ENCODE peak calls at places on chromosome 10, in ten cellular contexts. A is ascending aorta, Q is psoas muscle, K is stomach, X is uterus, E is choroid plexus epithelial cell, G is colonic mucosa, D is heart right ventricle, F is left ventricle myocardium inferior, O is cardiac fibroblast. T is an unnamed sample.

GRCh38 chr10:133195611-133196010 is 34.4 kb upstream of the UTF1 start:
- DNase-seq in A (no peak), G (no peak), X (no peak), D (no peak), K (no peak), E (no peak), Q (peak), F (no peak), O (no peak), T (no peak)

GRCh38 chr10:5651086-5651764 is 15.2 kb downstream of the ASB13 start:
- DNase-seq in A (no peak), X (no peak), F (no peak), Q (no peak), D (no peak), E (no peak), G (no peak), K (no peak), O (no peak), T (no peak)

GRCh38 chr10:3624367-3624766 is 160.6 kb downstream of the KLF6 start:
- DNase-seq in Q (no peak), O (peak), E (peak), D (no peak), K (no peak), A (no peak), X (no peak), G (no peak), F (no peak), T (peak)

GRCh38 chr10:47190301-47190700 is 109.7 kb upstream of the GDF10 start:
- DNase-seq in O (no peak), D (no peak), G (no peak), F (no peak), Q (no peak), E (no peak), X (no peak), K (no peak), A (no peak), T (no peak)

GRCh38 chr10:3776796-3777571 is 8.0 kb downstream of the KLF6 start:
- DNase-seq in Q (no peak), K (peak), X (peak), O (peak), F (no peak), E (peak), A (peak), D (peak), G (peak), T (peak)

GRCh38 chr10:60737242-60737641 is 41.0 kb upstream of the CDK1 start:
- DNase-seq in Q (no peak), D (no peak), F (no peak), G (no peak), A (no peak), O (no peak), E (no peak), X (no peak), K (no peak), T (no peak)

GRCh38 chr10:58963723-58964124 is 212.7 kb upstream of the PHYHIPL start:
- DNase-seq in E (no peak), X (no peak), Q (no peak), D (no peak), A (no peak), K (no peak), O (no peak), F (no peak), G (no peak), T (no peak)

GRCh38 chr10:7311256-7312178 is 99.3 kb downstream of the SFMBT2 start:
- DNase-seq in E (no peak), D (no peak), Q (no peak), A (no peak), X (no peak), F (no peak), G (no peak), K (no peak), O (no peak), T (no peak)

GRCh38 chr10:72272689-72273409 is 875 bp upstream of the DDIT4 start:
- DNase-seq in A (peak), G (peak), D (peak), E (peak), K (peak), O (peak), X (peak), F (peak), Q (peak), T (peak)

GRCh38 chr10:123669901-123670300 is 3.7 kb downstream of the GPR26 start:
- DNase-seq in D (no peak), Q (no peak), X (no peak), F (no peak), K (no peak), G (no peak), O (no peak), A (no peak), E (no peak), T (no peak)

GRCh38 chr10:123663522-123663921 is 2.6 kb upstream of the GPR26 start:
- DNase-seq in K (no peak), A (no peak), D (no peak), G (no peak), X (no peak), O (no peak), F (no peak), E (no peak), Q (no peak), T (no peak)

GRCh38 chr10:123665371-123666286 is 526 bp upstream of the GPR26 start:
- DNase-seq in X (no peak), D (no peak), F (no peak), G (no peak), K (no peak), O (no peak), E (no peak), Q (no peak), A (no peak), T (no peak)

GRCh38 chr10:123666318-123667291 is at the start of gene GPR26:
- DNase-seq in E (no peak), A (no peak), Q (no peak), X (no peak), O (no peak), F (no peak), K (no peak), D (no peak), G (no peak), T (no peak)
- TF ChIP-seq CTCF in E (no peak), A (no peak), Q (no peak), X (no peak), O (no peak), F (no peak), K (no peak), D (no peak), G (no peak), T (no peak)

GRCh38 chr10:110927461-110927860 is 8.1 kb downstream of the SHOC2 start:
- DNase-seq in X (no peak), D (no peak), E (no peak), F (no peak), K (no peak), O (no peak), Q (no peak), A (no peak), G (no peak), T (no peak)

GRCh38 chr10:110918633-110919348 is at the start of gene BBIP1:
- DNase-seq in F (no peak), G (no peak), X (no peak), O (peak), E (peak), K (no peak), A (no peak), D (no peak), Q (peak), T (peak)

GRCh38 chr10:110919971-110920881 is 822 bp downstream of the SHOC2 start:
- DNase-seq in A (no peak), G (peak), D (peak), X (peak), E (peak), F (no peak), Q (peak), O (peak), K (no peak), T (no peak)

GRCh38 chr10:110919349-110919931 is at the start of gene SHOC2:
- DNase-seq in D (peak), K (peak), A (peak), X (peak), F (peak), G (peak), Q (peak), O (no peak), E (no peak), T (no peak)

GRCh38 chr10:110923856-110924493 is 4.6 kb downstream of the SHOC2 start:
- DNase-seq in E (no peak), X (no peak), Q (no peak), F (no peak), O (no peak), D (no peak), G (no peak), A (no peak), K (no peak), T (no peak)
- TF ChIP-seq CTCF in E (no peak), X (no peak), Q (no peak), F (no peak), O (no peak), D (no peak), G (no peak), A (no peak), K (no peak), T (no peak)

GRCh38 chr10:37947526-37947925 is 28.9 kb downstream of the ZNF25 start:
- DNase-seq in E (no peak), A (no peak), K (no peak), X (no peak), F (no peak), Q (no peak), G (no peak), D (no peak), O (no peak), T (no peak)

GRCh38 chr10:37952926-37953325 is 23.5 kb downstream of the ZNF25 start:
- DNase-seq in Q (no peak), O (no peak), A (no peak), X (no peak), G (no peak), D (no peak), E (no peak), F (no peak), K (no peak), T (no peak)

GRCh38 chr10:37957841-37958240 is 18.6 kb downstream of the ZNF25 start:
- DNase-seq in F (no peak), X (no peak), A (no peak), G (no peak), D (no peak), O (no peak), E (no peak), K (no peak), Q (no peak), T (no peak)

GRCh38 chr10:37948210-37948609 is 28.2 kb downstream of the ZNF25 start:
- DNase-seq in K (no peak), E (no peak), D (no peak), G (no peak), Q (no peak), O (no peak), X (no peak), F (no peak), A (no peak), T (no peak)

DNA sequence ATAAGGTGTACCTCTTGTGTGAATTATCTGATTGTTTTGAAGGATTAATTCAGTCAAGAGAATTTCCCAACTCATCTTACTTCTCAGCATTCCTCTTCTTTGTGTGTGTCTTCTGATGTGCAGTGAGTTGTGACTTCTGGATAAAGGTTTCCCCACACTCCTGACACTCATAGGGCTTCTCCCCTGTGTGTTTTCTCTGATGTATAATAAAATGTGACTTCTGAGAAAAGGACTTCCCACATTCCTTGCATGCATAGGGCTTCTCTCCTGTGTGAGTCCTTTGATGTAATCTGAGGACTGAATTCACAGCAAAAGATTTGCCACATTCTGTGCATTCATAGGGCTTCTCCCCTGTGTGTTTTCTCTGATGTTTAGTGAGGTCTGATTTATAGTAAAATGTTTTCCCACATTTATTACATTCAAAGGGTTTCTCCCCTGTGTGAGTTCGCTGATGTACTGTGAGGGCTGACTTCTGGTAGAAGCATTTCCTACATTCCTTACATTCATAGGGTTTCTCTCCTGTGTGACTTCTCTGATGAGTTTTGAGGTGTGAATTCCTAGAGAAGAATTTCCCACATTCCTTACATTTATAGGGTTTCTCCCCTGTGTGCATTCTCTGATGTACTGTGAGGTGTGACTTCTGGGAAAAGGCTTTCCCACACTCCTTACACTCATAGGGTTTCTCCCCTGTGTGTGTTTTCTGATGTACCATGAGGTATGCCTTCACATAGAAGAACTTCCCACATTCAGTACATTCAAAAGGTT is 24.2 kb downstream of the ZNF25 start:
- DNase-seq in D (no peak), E (no peak), Q (no peak), K (no peak), X (no peak), A (no peak), O (no peak), F (no peak), G (no peak), T (no peak)
- TF ChIP-seq CTCF in D (no peak), E (no peak), Q (no peak), K (no peak), X (no peak), A (no peak), O (no peak), F (no peak), G (no peak), T (no peak)

DNA sequence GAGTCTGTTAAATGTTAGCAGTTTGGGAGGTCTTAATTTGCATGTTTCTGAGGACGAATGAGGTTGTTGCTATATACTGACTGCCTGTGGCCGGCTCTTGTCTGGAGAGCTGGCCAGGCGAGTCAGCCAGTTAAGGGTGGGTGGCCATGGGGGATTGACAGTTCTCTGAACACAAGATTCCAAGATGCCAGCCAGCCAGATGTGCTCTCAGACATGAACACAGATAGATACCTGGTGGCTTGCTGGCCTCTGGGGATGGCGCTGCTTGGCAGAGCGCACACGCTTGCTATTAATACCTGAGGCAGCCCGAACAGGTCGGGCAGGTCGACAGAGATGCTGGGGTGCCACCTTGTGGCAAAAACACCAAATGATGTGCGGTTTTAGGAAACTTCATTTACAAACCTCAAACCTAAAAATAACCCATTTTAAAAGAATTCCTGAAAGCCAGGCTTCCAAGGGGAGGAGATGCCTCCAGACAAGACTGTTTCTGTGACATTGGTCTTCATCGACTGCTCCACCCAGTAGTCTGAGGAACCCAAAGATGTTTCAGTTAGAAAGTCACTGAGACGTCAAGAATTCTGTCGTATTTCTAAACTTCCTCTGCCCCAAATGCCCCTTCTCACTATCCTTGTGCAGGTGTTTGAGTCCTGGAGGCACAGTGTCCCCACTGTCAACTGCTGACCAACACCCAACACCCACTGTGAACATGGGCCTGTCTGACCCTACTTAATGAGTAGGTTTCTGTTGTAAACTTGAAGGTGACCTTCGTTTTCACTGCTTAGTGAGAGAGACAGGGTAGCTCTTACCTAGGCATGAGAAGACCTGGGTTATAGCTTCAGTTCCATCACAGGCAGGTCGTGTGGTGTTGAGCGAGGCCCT is 123.4 kb downstream of the NT5C2 start:
- DNase-seq in K (peak), E (peak), Q (peak), X (peak), O (peak), G (peak), D (peak), A (no peak), F (peak), T (no peak)
- TF ChIP-seq CTCF in K (no peak), E (peak), Q (peak), X (peak), O (peak), G (peak), D (peak), A (peak), F (peak), T (peak)

GRCh38 chr10:17250736-17251135 is 22.7 kb downstream of the VIM start:
- DNase-seq in K (no peak), O (peak), Q (no peak), A (no peak), E (no peak), X (no peak), G (no peak), F (no peak), D (no peak), T (no peak)
- TF ChIP-seq CTCF in K (no peak), O (no peak), Q (peak), A (no peak), E (peak), X (peak), G (no peak), F (peak), D (peak), T (peak)

GRCh38 chr10:75191821-75192568 is 18.6 kb upstream of the VDAC2 start:
- DNase-seq in D (peak), F (peak), O (peak), X (peak), K (peak), E (peak), Q (peak), A (no peak), G (peak), T (peak)

GRCh38 chr10:75189266-75190096 is 21.1 kb upstream of the VDAC2 start:
- DNase-seq in A (no peak), X (no peak), D (no peak), G (no peak), K (no peak), Q (no peak), O (no peak), E (no peak), F (no peak), T (no peak)

GRCh38 chr10:75186310-75186709 is 24.3 kb upstream of the VDAC2 start:
- DNase-seq in X (no peak), E (no peak), F (no peak), G (no peak), Q (no peak), D (no peak), K (no peak), A (no peak), O (no peak), T (no peak)

DNA sequence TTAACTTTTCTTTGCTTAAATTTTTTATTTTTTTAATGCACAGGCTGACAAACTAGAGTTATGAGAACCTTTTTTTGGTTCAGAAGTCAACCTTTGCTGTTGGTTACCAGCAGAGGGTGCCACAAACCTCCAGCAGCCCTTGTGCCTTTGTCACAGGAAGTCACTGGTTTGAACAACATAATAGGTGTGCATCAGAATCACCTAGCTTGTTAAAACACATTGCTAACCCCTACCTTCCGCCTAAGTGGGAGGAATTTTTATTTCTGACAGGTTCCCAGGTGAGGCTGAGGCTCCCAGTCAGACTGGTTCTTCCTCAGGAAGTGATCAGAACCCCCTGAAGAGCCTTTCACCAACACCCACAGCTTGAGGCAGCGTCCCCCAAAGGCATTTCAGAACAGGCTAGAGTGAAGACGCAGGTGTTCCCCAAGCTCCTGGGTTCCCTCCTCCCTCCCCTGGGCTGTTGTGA is 22.6 kb upstream of the VDAC2 start:
- DNase-seq in G (peak), X (peak), Q (no peak), D (peak), A (no peak), O (peak), F (no peak), E (peak), K (peak), T (no peak)
- TF ChIP-seq CTCF in G (peak), X (peak), Q (peak), D (peak), A (peak), O (peak), F (peak), E (peak), K (no peak), T (peak)